ENCODE peak calls at places on chromosomes 1 and 21, in eight cellular contexts. U is left lobe of liver; Z is activated T-cell treated with anti-CD3 and anti-CD28 coated beads, Interleukin-2, amount 50 U/mL, for 72 hours; E is left colon; Y is upper lobe of right lung; P is T-cell; B is left lung; A is activated CD8-positive, alpha-beta T cell treated with anti-CD3 and anti-CD28 coated beads, Interleukin-2, amount 10 ng/mL, durations not matched to agents 7 days and 5 days. V is an unnamed sample.

GRCh38 chr21:42247716-42248115 is 28.8 kb downstream of the ABCG1 start:
- ATAC-seq in Y (no peak), Z (no peak), U (no peak), A (no peak), B (no peak), P (no peak), E (no peak), V (no peak)

GRCh38 chr1:159960721-159961381 is 6.8 kb upstream of the SLAMF9 start:
- ATAC-seq in E (peak), P (no peak), U (no peak), Z (no peak), A (no peak), Y (peak), B (peak), V (no peak)

GRCh38 chr1:11000526-11000925 is 11.9 kb upstream of the TARDBP start:
- ATAC-seq in E (no peak), Z (no peak), P (no peak), U (no peak), A (no peak), Y (no peak), B (no peak), V (no peak)

GRCh38 chr1:23421752-23422312 is 2.7 kb downstream of the TCEA3 start:
- ATAC-seq in U (peak), A (no peak), B (no peak), E (peak), Z (no peak), P (peak), Y (no peak), V (no peak)

GRCh38 chr1:65477414-65478378 is 57.2 kb downstream of the LEPR start:
- ATAC-seq in Y (no peak), B (no peak), U (peak), E (no peak), A (no peak), Z (no peak), P (no peak), V (no peak)

GRCh38 chr1:223827193-223827663 is 18.5 kb downstream of the TP53BP2 start:
- ATAC-seq in A (no peak), U (no peak), E (peak), Y (peak), Z (no peak), B (peak), P (no peak), V (no peak)

GRCh38 chr21:36059823-36060158 is 535 bp downstream of the SETD4 start:
- ATAC-seq in P (no peak), A (peak), U (peak), E (peak), B (peak), Z (peak), Y (peak), V (peak)

GRCh38 chr21:41367598-41368360 is 6.0 kb downstream of the MX2 start:
- ATAC-seq in B (no peak), Z (no peak), Y (no peak), E (no peak), P (no peak), U (no peak), A (no peak), V (peak)

GRCh38 chr1:29333008-29333407 is 96.7 kb downstream of the PTPRU start:
- ATAC-seq in E (peak), U (no peak), B (no peak), Y (no peak), P (no peak), A (no peak), Z (no peak), V (no peak)

GRCh38 chr1:201006450-201006849 is 17.1 kb downstream of the KIF21B start:
- ATAC-seq in B (no peak), P (no peak), E (no peak), U (no peak), A (no peak), Y (peak), Z (no peak), V (no peak)

GRCh38 chr1:87331319-87332269 is 2.9 kb downstream of the LMO4 start:
- ATAC-seq in P (peak), U (peak), E (peak), B (peak), A (peak), Y (peak), Z (peak), V (peak)

GRCh38 chr1:191432817-191433216 is 725.4 kb upstream of the RGS18 start:
- ATAC-seq in A (no peak), P (no peak), Z (no peak), U (no peak), Y (no peak), B (no peak), E (no peak), V (no peak)